ENCODE peak calls at places on chromosome 5, in ten cellular contexts. One of them, this sample, is unnamed.

GRCh38 chr5:118326496-118327045 is 661.8 kb downstream of the DTWD2 start:
- DNase-seq in activated gamma-delta T cell treated with Interleukin-2 at 50 U/mL for 16 hours: no peak
- DNase-seq in A549: no peak
- DNase-seq in stimulated activated CD4-positive, alpha-beta T cell treated with anti-CD3 and anti-CD28 coated beads, Interleukin-12 subunit alpha, Interleukin-12 subunit beta, amount 100 ng/mL, for 4 hours: no peak
- DNase-seq in SW480: no peak
- DNase-seq in CD4-positive, alpha-beta T cell: no peak
- DNase-seq in mesothelial cell of epicardium: no peak
- DNase-seq in CD8-positive, alpha-beta T cell: no peak
- DNase-seq in foreskin keratinocyte: no peak
- DNase-seq in Kasumi-1: no peak
- DNase-seq in this sample: peak

GRCh38 chr5:77167695-77168111 is 42.8 kb upstream of the PDE8B start:
- DNase-seq in activated gamma-delta T cell treated with Interleukin-2 at 50 U/mL for 16 hours: no peak
- DNase-seq in A549: peak
- DNase-seq in stimulated activated CD4-positive, alpha-beta T cell treated with anti-CD3 and anti-CD28 coated beads, Interleukin-12 subunit alpha, Interleukin-12 subunit beta, amount 100 ng/mL, for 4 hours: no peak
- DNase-seq in SW480: no peak
- DNase-seq in CD4-positive, alpha-beta T cell: no peak
- DNase-seq in mesothelial cell of epicardium: no peak
- DNase-seq in CD8-positive, alpha-beta T cell: no peak
- DNase-seq in foreskin keratinocyte: no peak
- DNase-seq in Kasumi-1: no peak
- DNase-seq in this sample: peak

GRCh38 chr5:79255786-79256557 is 20.0 kb downstream of the JMY start:
- DNase-seq in activated gamma-delta T cell treated with Interleukin-2 at 50 U/mL for 16 hours: no peak
- DNase-seq in A549: peak
- DNase-seq in stimulated activated CD4-positive, alpha-beta T cell treated with anti-CD3 and anti-CD28 coated beads, Interleukin-12 subunit alpha, Interleukin-12 subunit beta, amount 100 ng/mL, for 4 hours: no peak
- DNase-seq in SW480: peak
- DNase-seq in CD4-positive, alpha-beta T cell: no peak
- DNase-seq in mesothelial cell of epicardium: no peak
- DNase-seq in CD8-positive, alpha-beta T cell: no peak
- DNase-seq in foreskin keratinocyte: peak
- DNase-seq in Kasumi-1: no peak
- DNase-seq in this sample: peak

GRCh38 chr5:71903826-71904225 is 184.8 kb downstream of the CARTPT start:
- DNase-seq in activated gamma-delta T cell treated with Interleukin-2 at 50 U/mL for 16 hours: no peak
- DNase-seq in A549: no peak
- DNase-seq in stimulated activated CD4-positive, alpha-beta T cell treated with anti-CD3 and anti-CD28 coated beads, Interleukin-12 subunit alpha, Interleukin-12 subunit beta, amount 100 ng/mL, for 4 hours: no peak
- DNase-seq in SW480: no peak
- DNase-seq in CD4-positive, alpha-beta T cell: no peak
- DNase-seq in mesothelial cell of epicardium: no peak
- DNase-seq in CD8-positive, alpha-beta T cell: no peak
- DNase-seq in foreskin keratinocyte: no peak
- DNase-seq in Kasumi-1: no peak
- DNase-seq in this sample: no peak

GRCh38 chr5:159094745-159095144 is 5.0 kb downstream of the EBF1 start:
- DNase-seq in activated gamma-delta T cell treated with Interleukin-2 at 50 U/mL for 16 hours: peak
- DNase-seq in A549: peak
- DNase-seq in stimulated activated CD4-positive, alpha-beta T cell treated with anti-CD3 and anti-CD28 coated beads, Interleukin-12 subunit alpha, Interleukin-12 subunit beta, amount 100 ng/mL, for 4 hours: no peak
- DNase-seq in SW480: peak
- DNase-seq in CD4-positive, alpha-beta T cell: no peak
- DNase-seq in mesothelial cell of epicardium: no peak
- DNase-seq in CD8-positive, alpha-beta T cell: peak
- DNase-seq in foreskin keratinocyte: no peak
- DNase-seq in Kasumi-1: no peak
- DNase-seq in this sample: peak

GRCh38 chr5:132389453-132390286 is 20.2 kb downstream of the SLC22A5 start:
- DNase-seq in activated gamma-delta T cell treated with Interleukin-2 at 50 U/mL for 16 hours: no peak
- DNase-seq in A549: peak
- DNase-seq in stimulated activated CD4-positive, alpha-beta T cell treated with anti-CD3 and anti-CD28 coated beads, Interleukin-12 subunit alpha, Interleukin-12 subunit beta, amount 100 ng/mL, for 4 hours: no peak
- DNase-seq in SW480: peak
- DNase-seq in CD4-positive, alpha-beta T cell: no peak
- DNase-seq in mesothelial cell of epicardium: no peak
- DNase-seq in CD8-positive, alpha-beta T cell: no peak
- DNase-seq in foreskin keratinocyte: peak
- DNase-seq in Kasumi-1: peak
- DNase-seq in this sample: peak

GRCh38 chr5:136356747-136357469 is 8.4 kb downstream of the TRPC7 start:
- DNase-seq in activated gamma-delta T cell treated with Interleukin-2 at 50 U/mL for 16 hours: no peak
- DNase-seq in A549: no peak
- DNase-seq in stimulated activated CD4-positive, alpha-beta T cell treated with anti-CD3 and anti-CD28 coated beads, Interleukin-12 subunit alpha, Interleukin-12 subunit beta, amount 100 ng/mL, for 4 hours: no peak
- DNase-seq in SW480: no peak
- DNase-seq in CD4-positive, alpha-beta T cell: no peak
- DNase-seq in mesothelial cell of epicardium: no peak
- DNase-seq in CD8-positive, alpha-beta T cell: no peak
- DNase-seq in foreskin keratinocyte: no peak
- DNase-seq in Kasumi-1: no peak
- DNase-seq in this sample: no peak

GRCh38 chr5:68046445-68046844 is 169.1 kb upstream of the PIK3R1 start:
- DNase-seq in activated gamma-delta T cell treated with Interleukin-2 at 50 U/mL for 16 hours: no peak
- DNase-seq in A549: peak
- DNase-seq in stimulated activated CD4-positive, alpha-beta T cell treated with anti-CD3 and anti-CD28 coated beads, Interleukin-12 subunit alpha, Interleukin-12 subunit beta, amount 100 ng/mL, for 4 hours: no peak
- DNase-seq in SW480: peak
- DNase-seq in CD4-positive, alpha-beta T cell: no peak
- DNase-seq in mesothelial cell of epicardium: no peak
- DNase-seq in CD8-positive, alpha-beta T cell: no peak
- DNase-seq in foreskin keratinocyte: peak
- DNase-seq in Kasumi-1: no peak
- DNase-seq in this sample: peak

GRCh38 chr5:74424162-74424868 is 216.2 kb downstream of the ENC1 start:
- DNase-seq in activated gamma-delta T cell treated with Interleukin-2 at 50 U/mL for 16 hours: no peak
- DNase-seq in A549: no peak
- DNase-seq in stimulated activated CD4-positive, alpha-beta T cell treated with anti-CD3 and anti-CD28 coated beads, Interleukin-12 subunit alpha, Interleukin-12 subunit beta, amount 100 ng/mL, for 4 hours: no peak
- DNase-seq in SW480: no peak
- DNase-seq in CD4-positive, alpha-beta T cell: no peak
- DNase-seq in mesothelial cell of epicardium: no peak
- DNase-seq in CD8-positive, alpha-beta T cell: no peak
- DNase-seq in foreskin keratinocyte: peak
- DNase-seq in Kasumi-1: no peak
- DNase-seq in this sample: peak

GRCh38 chr5:126138475-126139005 is 284.7 kb upstream of the GRAMD2B start:
- DNase-seq in activated gamma-delta T cell treated with Interleukin-2 at 50 U/mL for 16 hours: no peak
- DNase-seq in A549: no peak
- DNase-seq in stimulated activated CD4-positive, alpha-beta T cell treated with anti-CD3 and anti-CD28 coated beads, Interleukin-12 subunit alpha, Interleukin-12 subunit beta, amount 100 ng/mL, for 4 hours: no peak
- DNase-seq in SW480: no peak
- DNase-seq in CD4-positive, alpha-beta T cell: no peak
- DNase-seq in mesothelial cell of epicardium: no peak
- DNase-seq in CD8-positive, alpha-beta T cell: no peak
- DNase-seq in foreskin keratinocyte: no peak
- DNase-seq in Kasumi-1: no peak
- DNase-seq in this sample: peak

GRCh38 chr5:88551724-88552345 is 283.2 kb upstream of the TMEM161B start:
- DNase-seq in activated gamma-delta T cell treated with Interleukin-2 at 50 U/mL for 16 hours: no peak
- DNase-seq in A549: no peak
- DNase-seq in stimulated activated CD4-positive, alpha-beta T cell treated with anti-CD3 and anti-CD28 coated beads, Interleukin-12 subunit alpha, Interleukin-12 subunit beta, amount 100 ng/mL, for 4 hours: no peak
- DNase-seq in SW480: no peak
- DNase-seq in CD4-positive, alpha-beta T cell: no peak
- DNase-seq in mesothelial cell of epicardium: no peak
- DNase-seq in CD8-positive, alpha-beta T cell: no peak
- DNase-seq in foreskin keratinocyte: no peak
- DNase-seq in Kasumi-1: no peak
- DNase-seq in this sample: no peak

GRCh38 chr5:2992806-2993205 is 241.3 kb upstream of the IRX2 start:
- DNase-seq in activated gamma-delta T cell treated with Interleukin-2 at 50 U/mL for 16 hours: no peak
- DNase-seq in A549: no peak
- DNase-seq in stimulated activated CD4-positive, alpha-beta T cell treated with anti-CD3 and anti-CD28 coated beads, Interleukin-12 subunit alpha, Interleukin-12 subunit beta, amount 100 ng/mL, for 4 hours: no peak
- DNase-seq in SW480: no peak
- DNase-seq in CD4-positive, alpha-beta T cell: no peak
- DNase-seq in mesothelial cell of epicardium: no peak
- DNase-seq in CD8-positive, alpha-beta T cell: no peak
- DNase-seq in foreskin keratinocyte: no peak
- DNase-seq in Kasumi-1: no peak
- DNase-seq in this sample: no peak

GRCh38 chr5:158287643-158288228 is 428.8 kb upstream of the CLINT1 start:
- DNase-seq in activated gamma-delta T cell treated with Interleukin-2 at 50 U/mL for 16 hours: no peak
- DNase-seq in A549: peak
- DNase-seq in stimulated activated CD4-positive, alpha-beta T cell treated with anti-CD3 and anti-CD28 coated beads, Interleukin-12 subunit alpha, Interleukin-12 subunit beta, amount 100 ng/mL, for 4 hours: no peak
- DNase-seq in SW480: no peak
- DNase-seq in CD4-positive, alpha-beta T cell: no peak
- DNase-seq in mesothelial cell of epicardium: no peak
- DNase-seq in CD8-positive, alpha-beta T cell: no peak
- DNase-seq in foreskin keratinocyte: peak
- DNase-seq in Kasumi-1: no peak
- DNase-seq in this sample: peak

GRCh38 chr5:133275631-133276030 is 223.8 kb downstream of the HSPA4 start:
- DNase-seq in activated gamma-delta T cell treated with Interleukin-2 at 50 U/mL for 16 hours: no peak
- DNase-seq in A549: no peak
- DNase-seq in stimulated activated CD4-positive, alpha-beta T cell treated with anti-CD3 and anti-CD28 coated beads, Interleukin-12 subunit alpha, Interleukin-12 subunit beta, amount 100 ng/mL, for 4 hours: no peak
- DNase-seq in SW480: no peak
- DNase-seq in CD4-positive, alpha-beta T cell: no peak
- DNase-seq in mesothelial cell of epicardium: no peak
- DNase-seq in CD8-positive, alpha-beta T cell: no peak
- DNase-seq in foreskin keratinocyte: no peak
- DNase-seq in Kasumi-1: no peak
- DNase-seq in this sample: no peak

GRCh38 chr5:168104811-168105481 is 186.5 kb upstream of the WWC1 start:
- DNase-seq in activated gamma-delta T cell treated with Interleukin-2 at 50 U/mL for 16 hours: no peak
- DNase-seq in A549: no peak
- DNase-seq in stimulated activated CD4-positive, alpha-beta T cell treated with anti-CD3 and anti-CD28 coated beads, Interleukin-12 subunit alpha, Interleukin-12 subunit beta, amount 100 ng/mL, for 4 hours: no peak
- DNase-seq in SW480: no peak
- DNase-seq in CD4-positive, alpha-beta T cell: no peak
- DNase-seq in mesothelial cell of epicardium: no peak
- DNase-seq in CD8-positive, alpha-beta T cell: no peak
- DNase-seq in foreskin keratinocyte: no peak
- DNase-seq in Kasumi-1: no peak
- DNase-seq in this sample: no peak

GRCh38 chr5:107955321-107955720 is 284.6 kb upstream of the EFNA5 start:
- DNase-seq in activated gamma-delta T cell treated with Interleukin-2 at 50 U/mL for 16 hours: no peak
- DNase-seq in A549: no peak
- DNase-seq in stimulated activated CD4-positive, alpha-beta T cell treated with anti-CD3 and anti-CD28 coated beads, Interleukin-12 subunit alpha, Interleukin-12 subunit beta, amount 100 ng/mL, for 4 hours: no peak
- DNase-seq in SW480: no peak
- DNase-seq in CD4-positive, alpha-beta T cell: no peak
- DNase-seq in mesothelial cell of epicardium: no peak
- DNase-seq in CD8-positive, alpha-beta T cell: no peak
- DNase-seq in foreskin keratinocyte: no peak
- DNase-seq in Kasumi-1: no peak
- DNase-seq in this sample: no peak

GRCh38 chr5:142674438-142675210 is 11.3 kb downstream of the FGF1 start:
- DNase-seq in activated gamma-delta T cell treated with Interleukin-2 at 50 U/mL for 16 hours: no peak
- DNase-seq in A549: no peak
- DNase-seq in stimulated activated CD4-positive, alpha-beta T cell treated with anti-CD3 and anti-CD28 coated beads, Interleukin-12 subunit alpha, Interleukin-12 subunit beta, amount 100 ng/mL, for 4 hours: no peak
- DNase-seq in SW480: peak
- DNase-seq in CD4-positive, alpha-beta T cell: no peak
- DNase-seq in mesothelial cell of epicardium: no peak
- DNase-seq in CD8-positive, alpha-beta T cell: no peak
- DNase-seq in foreskin keratinocyte: no peak
- DNase-seq in Kasumi-1: no peak
- DNase-seq in this sample: peak

GRCh38 chr5:7392401-7393024 is 3.4 kb upstream of the ADCY2 start:
- DNase-seq in activated gamma-delta T cell treated with Interleukin-2 at 50 U/mL for 16 hours: no peak
- DNase-seq in A549: peak
- DNase-seq in stimulated activated CD4-positive, alpha-beta T cell treated with anti-CD3 and anti-CD28 coated beads, Interleukin-12 subunit alpha, Interleukin-12 subunit beta, amount 100 ng/mL, for 4 hours: no peak
- DNase-seq in SW480: peak
- DNase-seq in CD4-positive, alpha-beta T cell: no peak
- DNase-seq in mesothelial cell of epicardium: no peak
- DNase-seq in CD8-positive, alpha-beta T cell: no peak
- DNase-seq in foreskin keratinocyte: no peak
- DNase-seq in Kasumi-1: peak
- DNase-seq in this sample: peak

GRCh38 chr5:176427971-176428370 is 11.6 kb upstream of the CLTB start:
- DNase-seq in activated gamma-delta T cell treated with Interleukin-2 at 50 U/mL for 16 hours: no peak
- DNase-seq in A549: peak
- DNase-seq in stimulated activated CD4-positive, alpha-beta T cell treated with anti-CD3 and anti-CD28 coated beads, Interleukin-12 subunit alpha, Interleukin-12 subunit beta, amount 100 ng/mL, for 4 hours: no peak
- DNase-seq in SW480: no peak
- DNase-seq in CD4-positive, alpha-beta T cell: no peak
- DNase-seq in mesothelial cell of epicardium: no peak
- DNase-seq in CD8-positive, alpha-beta T cell: no peak
- DNase-seq in foreskin keratinocyte: no peak
- DNase-seq in Kasumi-1: no peak
- DNase-seq in this sample: no peak

GRCh38 chr5:56191646-56192045 is 41.5 kb downstream of the ANKRD55 start:
- DNase-seq in activated gamma-delta T cell treated with Interleukin-2 at 50 U/mL for 16 hours: no peak
- DNase-seq in A549: no peak
- DNase-seq in stimulated activated CD4-positive, alpha-beta T cell treated with anti-CD3 and anti-CD28 coated beads, Interleukin-12 subunit alpha, Interleukin-12 subunit beta, amount 100 ng/mL, for 4 hours: no peak
- DNase-seq in SW480: no peak
- DNase-seq in CD4-positive, alpha-beta T cell: no peak
- DNase-seq in mesothelial cell of epicardium: no peak
- DNase-seq in CD8-positive, alpha-beta T cell: no peak
- DNase-seq in foreskin keratinocyte: no peak
- DNase-seq in Kasumi-1: peak
- DNase-seq in this sample: no peak

GRCh38 chr5:150489358-150490295 is 18.3 kb upstream of the NDST1 start:
- DNase-seq in activated gamma-delta T cell treated with Interleukin-2 at 50 U/mL for 16 hours: no peak
- DNase-seq in A549: no peak
- DNase-seq in stimulated activated CD4-positive, alpha-beta T cell treated with anti-CD3 and anti-CD28 coated beads, Interleukin-12 subunit alpha, Interleukin-12 subunit beta, amount 100 ng/mL, for 4 hours: no peak
- DNase-seq in SW480: no peak
- DNase-seq in CD4-positive, alpha-beta T cell: no peak
- DNase-seq in mesothelial cell of epicardium: no peak
- DNase-seq in CD8-positive, alpha-beta T cell: no peak
- DNase-seq in foreskin keratinocyte: no peak
- DNase-seq in Kasumi-1: no peak
- DNase-seq in this sample: no peak

GRCh38 chr5:98105651-98106050 is 667.8 kb upstream of the RGMB start:
- DNase-seq in activated gamma-delta T cell treated with Interleukin-2 at 50 U/mL for 16 hours: no peak
- DNase-seq in A549: no peak
- DNase-seq in stimulated activated CD4-positive, alpha-beta T cell treated with anti-CD3 and anti-CD28 coated beads, Interleukin-12 subunit alpha, Interleukin-12 subunit beta, amount 100 ng/mL, for 4 hours: no peak
- DNase-seq in SW480: no peak
- DNase-seq in CD4-positive, alpha-beta T cell: no peak
- DNase-seq in mesothelial cell of epicardium: no peak
- DNase-seq in CD8-positive, alpha-beta T cell: no peak
- DNase-seq in foreskin keratinocyte: no peak
- DNase-seq in Kasumi-1: no peak
- DNase-seq in this sample: no peak

GRCh38 chr5:71782771-71783770 is 64.0 kb downstream of the CARTPT start:
- DNase-seq in activated gamma-delta T cell treated with Interleukin-2 at 50 U/mL for 16 hours: no peak
- DNase-seq in A549: peak
- DNase-seq in stimulated activated CD4-positive, alpha-beta T cell treated with anti-CD3 and anti-CD28 coated beads, Interleukin-12 subunit alpha, Interleukin-12 subunit beta, amount 100 ng/mL, for 4 hours: peak
- DNase-seq in SW480: peak
- DNase-seq in CD4-positive, alpha-beta T cell: peak
- DNase-seq in mesothelial cell of epicardium: peak
- DNase-seq in CD8-positive, alpha-beta T cell: peak
- DNase-seq in foreskin keratinocyte: peak
- DNase-seq in Kasumi-1: peak
- DNase-seq in this sample: peak

GRCh38 chr5:65395526-65396155 is 86.1 kb downstream of the ADAMTS6 start:
- DNase-seq in activated gamma-delta T cell treated with Interleukin-2 at 50 U/mL for 16 hours: no peak
- DNase-seq in A549: no peak
- DNase-seq in stimulated activated CD4-positive, alpha-beta T cell treated with anti-CD3 and anti-CD28 coated beads, Interleukin-12 subunit alpha, Interleukin-12 subunit beta, amount 100 ng/mL, for 4 hours: no peak
- DNase-seq in SW480: no peak
- DNase-seq in CD4-positive, alpha-beta T cell: no peak
- DNase-seq in mesothelial cell of epicardium: no peak
- DNase-seq in CD8-positive, alpha-beta T cell: no peak
- DNase-seq in foreskin keratinocyte: no peak
- DNase-seq in Kasumi-1: no peak
- DNase-seq in this sample: no peak

This sample was measured in PC-3.